ENCODE peak calls at places on chromosomes 13 and 19, in five cellular contexts. I is brain microvascular endothelial cell, E is left lung, S is breast epithelium, M is fibroblast of the aortic adventitia. V is an unnamed sample.

GRCh38 chr13:83162493-83162892 is 719.8 kb downstream of the SLITRK1 start:
- DNase-seq in I (no peak), S (no peak), M (peak; percentile 3), E (no peak), V (no peak)

GRCh38 chr19:11091343-11092153 is 2.3 kb downstream of the LDLR start:
- DNase-seq in I (peak; percentile 81), S (peak; percentile 77), E (no peak), M (peak; percentile 90), V (peak; percentile 50)

GRCh38 chr19:36246006-36246391 is 31.1 kb downstream of the ZNF146 start:
- DNase-seq in I (no peak), M (no peak), S (no peak), E (no peak), V (no peak)

GRCh38 chr19:21604351-21604926 is 99.0 kb downstream of the ZNF429 start:
- DNase-seq in I (no peak), M (peak; percentile 19), E (no peak), S (no peak), V (no peak)

GRCh38 chr19:2415281-2415972 is 12.0 kb downstream of the TIMM13 start:
- DNase-seq in M (no peak), I (no peak), S (no peak), E (no peak), V (no peak)

GRCh38 chr19:46489445-46490272 is 6.0 kb downstream of the PNMA8B start:
- DNase-seq in I (peak; percentile 71), E (peak; percentile 82), S (no peak), M (peak; percentile 80), V (no peak)

GRCh38 chr13:18965347-18965855 is 216.2 kb downstream of the TUBA3C start:
- DNase-seq in S (no peak), E (no peak), M (no peak), I (no peak), V (no peak)

GRCh38 chr13:50226515-50227147 is 211.4 kb downstream of the KCNRG start:
- DNase-seq in E (no peak), M (no peak), I (no peak), S (no peak), V (no peak)

GRCh38 chr13:101474419-101474957 is 22.0 kb downstream of the ITGBL1 start:
- DNase-seq in E (no peak), M (peak; percentile 84), I (peak; percentile 82), S (no peak), V (no peak)

GRCh38 chr13:103815619-103816018 is 749.4 kb upstream of the SLC10A2 start:
- DNase-seq in E (no peak), I (peak; percentile 11), M (no peak), S (no peak), V (no peak)

GRCh38 chr19:46660008-46660517 is 919 bp downstream of the DACT3 start:
- DNase-seq in I (no peak), E (peak; percentile 47), S (no peak), M (peak; percentile 25), V (no peak)

GRCh38 chr19:50046649-50047503 is 21.1 kb downstream of the ZNF473 start:
- DNase-seq in E (no peak), I (peak; percentile 7), S (no peak), M (peak; percentile 16), V (peak; percentile 33)

GRCh38 chr19:3549816-3550215 is 7.6 kb downstream of the MFSD12 start:
- DNase-seq in M (no peak), I (no peak), S (no peak), E (no peak), V (no peak)

GRCh38 chr19:20103091-20103501 is 25.3 kb downstream of the ZNF90 start:
- DNase-seq in S (no peak), E (no peak), M (no peak), I (no peak), V (no peak)

GRCh38 chr13:34719060-34719875 is 222.8 kb upstream of the NBEA start:
- DNase-seq in E (no peak), M (no peak), S (no peak), I (no peak), V (no peak)

GRCh38 chr19:38826856-38827551 is 4.6 kb downstream of the ECH1 start:
- DNase-seq in S (no peak), I (no peak), M (no peak), E (no peak), V (no peak)

GRCh38 chr13:91785435-91786137 is 387.2 kb downstream of the GPC5 start:
- DNase-seq in S (no peak), E (no peak), I (no peak), M (no peak), V (no peak)

GRCh38 chr19:51200071-51200470 is 24.8 kb upstream of the CD33 start:
- DNase-seq in M (no peak), I (no peak), S (no peak), E (no peak), V (no peak)

GRCh38 chr13:44906758-44907157 is 82.5 kb downstream of the NUFIP1 start:
- DNase-seq in M (peak; percentile 91), I (no peak), E (no peak), S (no peak), V (no peak)

GRCh38 chr19:14090509-14091085 is at the start of gene SAMD1:
- DNase-seq in M (peak; percentile 89), E (peak; percentile 92), I (peak; percentile 67), S (peak; percentile 88), V (peak; percentile 65)

GRCh38 chr19:31344403-31344802 is 4.8 kb downstream of the TSHZ3 start:
- DNase-seq in I (no peak), E (no peak), M (no peak), S (no peak), V (no peak)

GRCh38 chr19:47353307-47353712 is 4.2 kb downstream of the DHX34 start:
- DNase-seq in M (no peak), E (no peak), S (no peak), I (no peak), V (no peak)

GRCh38 chr13:97975851-97976550 is 22.5 kb downstream of the IPO5 start:
- DNase-seq in I (peak; percentile 70), M (peak; percentile 68), E (peak; percentile 97), S (no peak), V (peak; percentile 92)

GRCh38 chr13:64428196-64428595 is 2801.9 kb downstream of the PCDH9 start:
- DNase-seq in E (no peak), I (no peak), M (peak; percentile 2), S (no peak), V (no peak)

GRCh38 chr19:38735257-38735686 is 9.0 kb downstream of the CAPN12 start:
- DNase-seq in E (no peak), I (no peak), M (no peak), S (no peak), V (peak; percentile 48)

GRCh38 chr13:113964251-113964995 is 9.5 kb downstream of the C13orf46 start:
- DNase-seq in I (no peak), S (no peak), M (no peak), E (peak; percentile 68), V (no peak)

GRCh38 chr19:40407714-40408600 is 5.2 kb downstream of the PRX start:
- DNase-seq in M (no peak), S (no peak), E (peak; percentile 81), I (no peak), V (no peak)

GRCh38 chr13:41231786-41232185 is 31.6 kb downstream of the MTRF1 start:
- DNase-seq in I (peak; percentile 40), S (no peak), E (no peak), M (peak; percentile 12), V (no peak)

GRCh38 chr19:42538841-42539709 is 10.8 kb upstream of the CEACAM1 start:
- DNase-seq in E (no peak), S (peak; percentile 28), M (no peak), I (no peak), V (peak; percentile 7)

GRCh38 chr13:102960959-102961358 is 105.3 kb downstream of the SLC10A2 start:
- DNase-seq in S (no peak), E (no peak), M (no peak), I (no peak), V (no peak)

GRCh38 chr19:3801412-3802096 is 15.4 kb upstream of the MATK start:
- DNase-seq in E (peak; percentile 85), I (peak; percentile 4), M (peak; percentile 2), S (no peak), V (peak; percentile 64)

GRCh38 chr13:33260168-33261098 is 25.1 kb downstream of the STARD13 start:
- DNase-seq in I (no peak), E (no peak), M (no peak), S (no peak), V (no peak)

GRCh38 chr13:29934531-29935308 is 84.3 kb upstream of the UBL3 start:
- DNase-seq in I (no peak), E (no peak), M (no peak), S (no peak), V (no peak)

DNA sequence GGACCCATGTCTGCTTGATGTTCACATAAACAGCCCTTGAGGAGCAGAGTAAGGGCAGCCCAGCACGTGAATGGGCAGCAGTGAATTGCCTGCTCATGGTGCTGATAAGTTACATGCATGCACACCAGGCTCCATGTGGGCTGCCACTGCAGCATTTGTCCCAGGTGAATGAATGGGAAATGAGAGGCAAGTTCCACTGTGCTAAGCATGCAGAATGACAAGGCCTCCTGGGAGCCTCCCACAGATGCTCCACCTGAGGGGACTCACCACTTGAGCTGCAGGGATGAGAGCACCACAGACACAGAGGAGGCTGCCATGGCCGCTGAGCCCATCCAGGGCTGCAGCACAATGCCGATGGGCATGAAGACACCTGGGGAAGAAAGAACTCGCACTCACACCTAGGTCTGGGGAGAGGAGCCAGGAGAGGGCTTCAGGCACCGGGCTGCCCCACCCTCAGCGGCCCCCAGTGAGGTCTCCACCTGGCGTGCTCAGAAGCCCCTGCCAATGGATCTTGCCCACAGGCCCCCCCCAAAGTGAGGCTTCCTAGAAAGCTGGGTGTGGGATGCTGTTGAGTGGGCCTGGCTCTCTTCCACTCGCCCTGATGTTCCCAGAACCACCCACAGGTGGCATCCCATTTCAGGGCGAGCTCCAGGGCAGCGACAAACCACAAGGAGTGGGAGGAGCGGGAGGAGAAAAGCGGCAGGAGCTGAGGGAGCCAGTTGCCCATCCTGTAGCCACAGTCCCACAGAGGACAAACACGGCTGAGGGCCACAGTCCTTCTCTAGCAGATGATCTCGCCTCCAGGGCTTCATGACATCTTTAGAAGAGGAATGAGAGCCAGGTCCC is 73.8 kb downstream of the CCDC70 start:
- DNase-seq in I (no peak), E (no peak), S (no peak), M (no peak), V (no peak)
- TF ChIP-seq CTCF in I (peak; percentile 60), E (no peak), S (peak; percentile 48), M (no peak), V (no peak)

GRCh38 chr19:18588611-18589379 is at the start of gene REX1BD:
- DNase-seq in E (peak; percentile 97), I (peak; percentile 54), M (peak; percentile 78), S (peak; percentile 73), V (peak; percentile 78)

GRCh38 chr19:18589380-18590272 is 1.0 kb downstream of the REX1BD start:
- DNase-seq in S (peak; percentile 70), M (peak; percentile 45), E (peak; percentile 92), I (peak; percentile 42), V (peak; percentile 70)

GRCh38 chr19:18591735-18592385 is 3.3 kb downstream of the REX1BD start:
- DNase-seq in E (no peak), M (no peak), I (no peak), S (no peak), V (no peak)

GRCh38 chr19:18587962-18588610 is 512 bp upstream of the REX1BD start:
- DNase-seq in E (peak; percentile 20), S (no peak), I (no peak), M (no peak), V (no peak)

GRCh38 chr19:18590273-18591272 is 2.0 kb downstream of the REX1BD start:
- DNase-seq in M (no peak), E (peak; percentile 10), S (no peak), I (peak; percentile 56), V (no peak)
- TF ChIP-seq CTCF in M (no peak), E (no peak), S (peak; percentile 61), I (peak; percentile 68), V (no peak)

GRCh38 chr19:1271528-1272422 is 2.6 kb downstream of the CIRBP start:
- DNase-seq in E (no peak), I (no peak), M (no peak), S (no peak), V (no peak)
- TF ChIP-seq CTCF in E (no peak), I (no peak), M (no peak), S (no peak), V (no peak)

GRCh38 chr19:32627714-32628253 is 46.8 kb downstream of the PDCD5 start:
- DNase-seq in I (no peak), S (no peak), M (no peak), E (no peak), V (no peak)
- TF ChIP-seq CTCF in I (no peak), S (no peak), M (no peak), E (no peak), V (no peak)

V was measured in natural killer cell.